ENCODE peak calls at places on chromosome 10, in six cellular contexts. K is AG08396; H is left colon; M is CD8-positive, alpha-beta T cell; C is naive B cell; Q is activated CD4-positive, alpha-beta T cell treated with anti-CD3 and anti-CD28 coated beads for 48 hours. E is an unnamed sample.

GRCh38 chr10:37206132-37206531 is 80.7 kb downstream of the ANKRD30A start:
- DNase-seq in M (no peak), C (no peak), K (no peak), H (no peak), Q (no peak), E (no peak)

GRCh38 chr10:113907166-113907565 is 52.7 kb downstream of the NHLRC2 start:
- DNase-seq in C (no peak), Q (no peak), H (no peak), K (no peak), M (no peak), E (no peak)

GRCh38 chr10:133196221-133196920 is 33.6 kb upstream of the UTF1 start:
- DNase-seq in C (no peak), M (no peak), Q (no peak), H (no peak), K (no peak), E (no peak)

GRCh38 chr10:11863353-11864105 is 40.4 kb downstream of the PROSER2 start:
- DNase-seq in K (no peak), Q (peak; percentile 69), H (no peak), C (no peak), M (peak; percentile 65), E (peak; percentile 69)

GRCh38 chr10:77321868-77322267 is 315.7 kb downstream of the KCNMA1 start:
- DNase-seq in M (no peak), H (no peak), C (no peak), K (no peak), Q (no peak), E (no peak)

GRCh38 chr10:129465796-129466702 is 992 bp upstream of the MGMT start:
- DNase-seq in K (no peak), H (no peak), M (no peak), C (no peak), Q (peak; percentile 8), E (no peak)

GRCh38 chr10:66058594-66058993 is 867.2 kb upstream of the LRRTM3 start:
- DNase-seq in H (no peak), C (no peak), Q (no peak), M (no peak), K (no peak), E (no peak)

GRCh38 chr10:33114451-33114944 is 156.5 kb upstream of the ITGB1 start:
- DNase-seq in Q (no peak), H (no peak), M (no peak), K (peak; percentile 14), C (peak; percentile 54), E (no peak)

GRCh38 chr10:4074559-4075407 is 289.8 kb upstream of the KLF6 start:
- DNase-seq in H (no peak), K (no peak), M (no peak), Q (no peak), C (no peak), E (peak; percentile 53)

GRCh38 chr10:73635781-73636180 is 5.5 kb downstream of the MYOZ1 start:
- DNase-seq in M (no peak), C (no peak), Q (no peak), H (no peak), K (no peak), E (no peak)

GRCh38 chr10:78178940-78179339 is 145.3 kb downstream of the RPS24 start:
- DNase-seq in Q (no peak), C (no peak), H (no peak), K (peak; percentile 64), M (no peak), E (no peak)

E was measured in activated CD4-positive, alpha-beta memory T cell treated with anti-CD3 and anti-CD28 coated beads for 36 hours.